ENCODE peak calls at places on chromosome 14, in six cellular contexts. E, K, O, U, I and Z are unnamed samples.
A peak's percentile ranks its signal among the peaks of the same experiment; 100 is the strongest.

GRCh38 chr14:68945585-68946289 is 33.4 kb downstream of the ACTN1 start:
- DNase-seq in E (no peak), K (no peak), O (peak; percentile 50), U (no peak), I (peak; percentile 12), Z (no peak)

GRCh38 chr14:77457115-77457521 is 283 bp downstream of the VIPAS39 start:
- DNase-seq in E (no peak), K (no peak), O (no peak), U (no peak), I (no peak), Z (no peak)

GRCh38 chr14:76776306-76777251 is 15.3 kb downstream of the VASH1 start:
- DNase-seq in E (no peak), K (no peak), O (no peak), U (peak; percentile 25), I (no peak), Z (no peak)

GRCh38 chr14:39426605-39427004 is 5.6 kb downstream of the FBXO33 start:
- DNase-seq in E (no peak), K (peak; percentile 20), O (no peak), U (no peak), I (no peak), Z (no peak)

GRCh38 chr14:96863327-96863985 is 66.3 kb downstream of the VRK1 start:
- DNase-seq in E (no peak), K (no peak), O (no peak), U (peak; percentile 59), I (no peak), Z (no peak)

GRCh38 chr14:81582420-81582819 is 48.8 kb upstream of the SEL1L start:
- DNase-seq in E (no peak), K (no peak), O (no peak), U (no peak), I (no peak), Z (no peak)

GRCh38 chr14:73784065-73784987 is 67.3 kb upstream of the PTGR2 start:
- DNase-seq in E (no peak), K (peak; percentile 62), O (peak; percentile 61), U (peak; percentile 41), I (no peak), Z (no peak)

GRCh38 chr14:106790189-106791036 is 1264.0 kb downstream of the TMEM121 start:
- DNase-seq in E (no peak), K (no peak), O (peak; percentile 64), U (peak; percentile 2), I (peak; percentile 44), Z (peak; percentile 67)

GRCh38 chr14:103543721-103544626 is 15.0 kb downstream of the TRMT61A start:
- DNase-seq in E (no peak), K (no peak), O (no peak), U (peak; percentile 40), I (peak; percentile 56), Z (no peak)

GRCh38 chr14:90301580-90302181 is 30.1 kb downstream of the NRDE2 start:
- DNase-seq in E (no peak), K (peak; percentile 47), O (no peak), U (peak; percentile 15), I (no peak), Z (no peak)

GRCh38 chr14:68607081-68607851 is 185.6 kb downstream of the ZFP36L1 start:
- DNase-seq in E (no peak), K (no peak), O (no peak), U (peak; percentile 41), I (peak; percentile 39), Z (no peak)

GRCh38 chr14:58298477-58298879 is at the start of gene ARID4A:
- DNase-seq in E (no peak), K (no peak), O (peak; percentile 95), U (no peak), I (peak; percentile 83), Z (peak; percentile 71)

GRCh38 chr14:51592836-51593235 is 58.9 kb upstream of the FRMD6 start:
- DNase-seq in E (no peak), K (no peak), O (no peak), U (no peak), I (no peak), Z (no peak)

GRCh38 chr14:96095581-96096476 is 56.7 kb downstream of the C14orf132 start:
- DNase-seq in E (no peak), K (peak; percentile 71), O (peak; percentile 57), U (peak; percentile 41), I (no peak), Z (peak; percentile 16)

GRCh38 chr14:70036665-70037064 is 152.1 kb downstream of the SLC8A3 start:
- DNase-seq in E (no peak), K (no peak), O (no peak), U (peak; percentile 61), I (no peak), Z (no peak)
- TF ChIP-seq CTCF in E (no peak), K (peak; percentile 52), O (no peak), U (peak; percentile 61), I (no peak), Z (no peak)

GRCh38 chr14:62736426-62737043 is 308.7 kb downstream of the KCNH5 start:
- DNase-seq in E (no peak), K (no peak), O (no peak), U (no peak), I (no peak), Z (no peak)
- H3K27ac ChIP-seq in E (no peak overlapping the region), K (no peak overlapping the region), O (no peak overlapping the region), U (no peak overlapping the region), I (no peak overlapping the region), Z (no peak overlapping the region)

GRCh38 chr14:65470404-65470880 is 57.9 kb downstream of the FUT8 start:
- DNase-seq in E (no peak), K (no peak), O (no peak), U (peak; percentile 29), I (no peak), Z (no peak)
- TF ChIP-seq CTCF in E (no peak), K (no peak), O (no peak), U (no peak), I (no peak), Z (no peak)

DNA sequence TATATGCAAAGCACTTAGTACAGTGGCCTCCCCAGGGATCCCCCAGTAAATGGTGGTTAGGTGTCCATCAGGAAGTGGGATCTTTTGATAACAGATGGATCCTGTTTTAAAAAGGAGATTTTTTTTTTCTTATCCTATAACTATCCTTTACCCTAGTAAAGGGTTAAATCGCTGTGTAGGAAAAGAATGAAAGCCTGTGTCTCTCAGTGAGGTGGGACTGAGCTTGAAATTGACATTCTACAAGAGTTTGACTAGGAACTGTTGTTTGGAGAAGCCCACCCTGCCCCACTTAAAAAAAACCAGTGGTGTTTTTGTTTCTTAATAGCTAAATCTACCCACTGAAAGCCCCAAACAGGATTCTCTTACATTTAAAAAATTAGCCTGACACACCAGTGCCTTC is 112.2 kb upstream of the EGLN3 start:
- DNase-seq in E (no peak), K (no peak), O (no peak), U (no peak), I (no peak), Z (no peak)
- H3K27ac ChIP-seq in E (peak overlapping the region; percentile 56), K (no peak overlapping the region), O (no peak overlapping the region), U (no peak overlapping the region), I (peak overlapping the region; percentile 85), Z (no peak overlapping the region)

GRCh38 chr14:67331368-67332125 is 28.1 kb downstream of the ATP6V1D start:
- DNase-seq in E (no peak), K (peak; percentile 65), O (no peak), U (no peak), I (no peak), Z (no peak)

GRCh38 chr14:67332468-67332867 is 27.1 kb downstream of the ATP6V1D start:
- DNase-seq in E (no peak), K (no peak), O (no peak), U (no peak), I (no peak), Z (no peak)

GRCh38 chr14:67335781-67336180 is 23.8 kb downstream of the ATP6V1D start:
- DNase-seq in E (no peak), K (no peak), O (no peak), U (peak; percentile 65), I (no peak), Z (no peak)
- TF ChIP-seq CTCF in E (no peak), K (peak; percentile 61), O (no peak), U (peak; percentile 67), I (peak; percentile 15), Z (peak; percentile 41)